ENCODE peak calls at places on chromosomes 4 and X, in six cellular contexts. S, V, M, L, I and Q are unnamed samples.

GRCh38 chr4:80206541-80207171 is 9.4 kb downstream of the PRDM8 start:
- DNase-seq in V (peak), L (no peak), I (no peak), M (no peak), S (no peak), Q (no peak)

GRCh38 chr4:118865091-118865708 is 23.5 kb upstream of the SYNPO2 start:
- DNase-seq in I (no peak), M (peak), V (peak), L (no peak), S (no peak), Q (peak)

GRCh38 chr4:98092833-98093439 is 50.3 kb downstream of the STPG2 start:
- DNase-seq in I (no peak), V (no peak), M (peak), L (no peak), S (no peak), Q (peak)

GRCh38 chr4:164931551-164932324 is 45.7 kb downstream of the TRIM61 start:
- DNase-seq in V (no peak), I (no peak), S (no peak), M (no peak), L (no peak), Q (peak)

GRCh38 chrX:53940180-53940579 is 104.1 kb downstream of the PHF8 start:
- DNase-seq in I (no peak), L (no peak), S (no peak), V (no peak), M (no peak), Q (no peak)

GRCh38 chr4:4492161-4492847 is 49.5 kb downstream of the STX18 start:
- DNase-seq in M (no peak), S (no peak), I (no peak), L (no peak), V (no peak), Q (peak)

GRCh38 chrX:12971282-12972003 is 3.5 kb upstream of the TMSB4X start:
- DNase-seq in L (no peak), V (peak), I (no peak), S (no peak), M (no peak), Q (no peak)

GRCh38 chr4:119068529-119068962 is 67.1 kb upstream of the MYOZ2 start:
- DNase-seq in M (no peak), I (no peak), L (no peak), V (no peak), S (no peak), Q (peak)

GRCh38 chr4:69470561-69470960 is 25.1 kb downstream of the UGT2B4 start:
- DNase-seq in V (no peak), M (no peak), I (no peak), S (no peak), L (no peak), Q (no peak)

GRCh38 chr4:4855293-4856070 is 4.0 kb upstream of the MSX1 start:
- DNase-seq in L (no peak), I (no peak), S (no peak), M (no peak), V (no peak), Q (no peak)

GRCh38 chr4:43716721-43717395 is 731.8 kb downstream of the KCTD8 start:
- DNase-seq in V (no peak), I (no peak), M (no peak), S (no peak), L (no peak), Q (no peak)

GRCh38 chr4:7740866-7741525 is 198.7 kb downstream of the AFAP1 start:
- DNase-seq in I (no peak), V (no peak), S (no peak), L (no peak), M (no peak), Q (no peak)

GRCh38 chr4:135177323-135177722 is 975.7 kb upstream of the PABPC4L start:
- DNase-seq in L (no peak), S (no peak), M (no peak), V (no peak), I (no peak), Q (no peak)

GRCh38 chrX:33447285-33447684 is 235.9 kb upstream of the DMD start:
- DNase-seq in S (no peak), I (no peak), M (no peak), L (no peak), V (no peak), Q (no peak)

GRCh38 chr4:8731364-8731763 is 138.8 kb downstream of the CPZ start:
- DNase-seq in I (no peak), L (no peak), S (no peak), V (no peak), M (no peak), Q (no peak)

GRCh38 chr4:47490550-47490949 is 5.5 kb downstream of the ATP10D start:
- DNase-seq in V (peak), M (no peak), I (no peak), S (no peak), L (no peak), Q (peak)

GRCh38 chr4:3781193-3781886 is 15.2 kb downstream of the ADRA2C start:
- DNase-seq in V (no peak), I (no peak), L (no peak), M (no peak), S (no peak), Q (no peak)

GRCh38 chr4:2058264-2059033 is 678 bp upstream of the NAT8L start:
- DNase-seq in L (no peak), I (no peak), S (peak), M (peak), V (no peak), Q (no peak)

GRCh38 chr4:135927651-135928050 is 1604.6 kb downstream of the PCDH18 start:
- DNase-seq in V (no peak), L (no peak), S (no peak), I (no peak), M (no peak), Q (no peak)

GRCh38 chrX:120664081-120664480 is 34.2 kb upstream of the C1GALT1C1 start:
- DNase-seq in S (no peak), M (peak), L (no peak), I (no peak), V (no peak), Q (no peak)

GRCh38 chr4:38950159-38950558 is 82.0 kb downstream of the TMEM156 start:
- DNase-seq in S (no peak), L (no peak), I (no peak), V (no peak), M (no peak), Q (no peak)

GRCh38 chr4:73676881-73677323 is 56.7 kb upstream of the RASSF6 start:
- DNase-seq in S (no peak), I (no peak), V (no peak), L (no peak), M (peak), Q (no peak)